ENCODE peak calls at places on chromosomes 2 and 18, in nine cellular contexts. O is SK-N-SH, C is NCI-H1436, G is naive B cell, T is AG04450, X is AG10803, P is AG20443, N is fibroblast of lung, Z is nephron progenitor cell. W is an unnamed sample.

GRCh38 chr2:135004005-135004746 is 43.1 kb downstream of the MAP3K19 start:
- DNase-seq in O (peak), C (peak), G (peak), T (peak), X (peak), P (peak), N (peak), Z (peak), W (peak)

GRCh38 chr2:10236571-10237391 is 65.9 kb upstream of the HPCAL1 start:
- DNase-seq in O (peak), C (no peak), G (no peak), T (no peak), X (no peak), P (no peak), N (no peak), Z (no peak), W (no peak)

GRCh38 chr2:55519908-55520885 is 679 bp downstream of the CFAP36 start:
- DNase-seq in O (peak), C (no peak), G (peak), T (no peak), X (peak), P (peak), N (peak), Z (peak), W (no peak)

GRCh38 chr2:181007086-181007837 is 26.9 kb downstream of the UBE2E3 start:
- DNase-seq in O (no peak), C (no peak), G (no peak), T (no peak), X (no peak), P (no peak), N (no peak), Z (no peak), W (no peak)

GRCh38 chr2:172467382-172467781 is 40.0 kb downstream of the ITGA6 start:
- DNase-seq in O (no peak), C (no peak), G (no peak), T (no peak), X (no peak), P (no peak), N (no peak), Z (no peak), W (peak)

GRCh38 chr18:36354989-36355388 is 57.5 kb downstream of the FHOD3 start:
- DNase-seq in O (no peak), C (no peak), G (no peak), T (no peak), X (peak), P (peak), N (no peak), Z (no peak), W (no peak)

GRCh38 chr18:42028232-42028832 is 73.3 kb downstream of the PIK3C3 start:
- DNase-seq in O (peak), C (no peak), G (no peak), T (no peak), X (peak), P (peak), N (peak), Z (peak), W (peak)

GRCh38 chr2:42095923-42096408 is 48.1 kb downstream of the PKDCC start:
- DNase-seq in O (peak), C (peak), G (peak), T (peak), X (peak), P (peak), N (peak), Z (peak), W (peak)

GRCh38 chr2:84494070-84494469 is 22.2 kb upstream of the DNAH6 start:
- DNase-seq in O (no peak), C (no peak), G (no peak), T (no peak), X (peak), P (no peak), N (no peak), Z (no peak), W (no peak)

GRCh38 chr2:62485780-62486765 is 19.9 kb downstream of the TMEM17 start:
- DNase-seq in O (no peak), C (no peak), G (no peak), T (no peak), X (no peak), P (no peak), N (peak), Z (no peak), W (no peak)

GRCh38 chr2:173441222-173441621 is 86.5 kb downstream of the CDCA7 start:
- DNase-seq in O (no peak), C (no peak), G (no peak), T (no peak), X (peak), P (peak), N (peak), Z (no peak), W (no peak)

GRCh38 chr2:22521620-22522019 is 863.4 kb upstream of the KLHL29 start:
- DNase-seq in O (no peak), C (no peak), G (no peak), T (no peak), X (no peak), P (no peak), N (no peak), Z (no peak), W (no peak)

GRCh38 chr2:204776781-204777559 is 231.7 kb downstream of the PARD3B start:
- DNase-seq in O (no peak), C (no peak), G (no peak), T (no peak), X (peak), P (peak), N (peak), Z (no peak), W (no peak)

GRCh38 chr18:75269140-75269676 is 58.6 kb downstream of the TSHZ1 start:
- DNase-seq in O (no peak), C (peak), G (no peak), T (no peak), X (no peak), P (no peak), N (no peak), Z (no peak), W (peak)

GRCh38 chr2:54457326-54458023 is 1.3 kb downstream of the SPTBN1 start:
- DNase-seq in O (peak), C (peak), G (peak), T (no peak), X (no peak), P (peak), N (peak), Z (peak), W (peak)

GRCh38 chr2:242047963-242048362 is 178.4 kb downstream of the RTP5 start:
- DNase-seq in O (no peak), C (no peak), G (no peak), T (no peak), X (no peak), P (no peak), N (no peak), Z (no peak), W (no peak)

GRCh38 chr2:149221898-149222297 is 108.5 kb upstream of the LYPD6 start:
- DNase-seq in O (peak), C (no peak), G (no peak), T (no peak), X (no peak), P (no peak), N (no peak), Z (peak), W (no peak)